ENCODE peak calls at places on chromosomes 4 and X, in eight cellular contexts. B is prostate gland; S is psoas muscle; R is esophagus muscularis mucosa; V is tibial nerve; A is kidney; M is mammary epithelial cell; C is CD8-positive, alpha-beta memory T cell. P is an unnamed sample.

GRCh38 chr4:137632842-137633241 is 100.5 kb upstream of the PCDH18 start:
- DNase-seq in M (no peak), R (no peak), A (no peak), V (no peak), B (no peak), C (no peak), S (no peak), P (no peak)

GRCh38 chrX:110284159-110284558 is 33.7 kb downstream of the AMMECR1 start:
- DNase-seq in R (no peak), M (peak; percentile 79), V (no peak), C (no peak), A (no peak), B (no peak), S (no peak), P (peak; percentile 57)

GRCh38 chr4:152258804-152259708 is 276.8 kb downstream of the FBXW7 start:
- DNase-seq in C (no peak), R (peak; percentile 60), S (no peak), V (no peak), A (no peak), M (peak; percentile 96), B (no peak), P (peak; percentile 23)

GRCh38 chr4:168569066-168569908 is 72.4 kb downstream of the PALLD start:
- DNase-seq in A (no peak), M (peak; percentile 91), V (no peak), C (no peak), R (no peak), S (no peak), B (peak; percentile 21), P (no peak)

GRCh38 chrX:136856050-136856449 is 24.5 kb downstream of the RBMX start:
- DNase-seq in C (no peak), V (no peak), B (no peak), S (no peak), A (no peak), M (no peak), R (no peak), P (no peak)

GRCh38 chr4:57231781-57232180 is 121.6 kb upstream of the IGFBP7 start:
- DNase-seq in C (no peak), M (peak; percentile 50), V (no peak), R (no peak), S (no peak), B (no peak), A (no peak), P (no peak)

GRCh38 chr4:113499696-113500095 is 261.8 kb downstream of the CAMK2D start:
- DNase-seq in M (peak; percentile 58), V (no peak), B (no peak), C (no peak), A (no peak), R (no peak), S (no peak), P (peak; percentile 14)

GRCh38 chr4:184538023-184538599 is 63.8 kb upstream of the IRF2 start:
- DNase-seq in C (peak; percentile 63), S (peak; percentile 94), B (peak; percentile 92), V (peak; percentile 85), A (peak; percentile 93), R (peak; percentile 97), M (peak; percentile 82), P (no peak)

GRCh38 chrX:74924449-74925209 is 623 bp downstream of the NEXMIF start:
- DNase-seq in S (peak; percentile 53), C (no peak), A (peak; percentile 81), M (peak; percentile 23), V (peak; percentile 11), R (no peak), B (peak; percentile 46), P (no peak)

GRCh38 chr4:79466621-79467020 is 58.6 kb upstream of the GK2 start:
- DNase-seq in B (no peak), A (no peak), M (no peak), C (no peak), R (no peak), V (no peak), S (no peak), P (no peak)

GRCh38 chrX:50448565-50448964 is 22.1 kb downstream of the DGKK start:
- DNase-seq in M (peak; percentile 78), B (no peak), S (no peak), V (no peak), A (no peak), R (no peak), C (no peak), P (no peak)

GRCh38 chr4:655735-656151 is 18.3 kb downstream of the ATP5ME start:
- DNase-seq in S (peak; percentile 35), B (no peak), R (no peak), A (peak; percentile 49), M (no peak), V (no peak), C (no peak), P (no peak)

GRCh38 chr4:658031-658667 is 15.9 kb downstream of the ATP5ME start:
- DNase-seq in S (peak; percentile 51), A (peak; percentile 76), V (no peak), R (no peak), C (no peak), M (no peak), B (no peak), P (no peak)

GRCh38 chr4:654871-655734 is 19.0 kb downstream of the ATP5ME start:
- DNase-seq in S (peak; percentile 22), M (no peak), V (no peak), C (no peak), B (no peak), R (no peak), A (peak; percentile 48), P (no peak)

GRCh38 chr4:657338-658030 is 16.6 kb downstream of the ATP5ME start:
- DNase-seq in A (peak; percentile 69), M (no peak), B (no peak), V (no peak), R (no peak), C (no peak), S (peak; percentile 32), P (no peak)

GRCh38 chr4:656651-657337 is 17.3 kb downstream of the ATP5ME start:
- DNase-seq in S (peak; percentile 51), R (no peak), M (no peak), A (peak; percentile 63), V (no peak), C (no peak), B (no peak), P (no peak)
- H3K9me3 ChIP-seq in S (no peaks in the 10 kb centered on the region), R (no peaks in the 10 kb centered on the region), M (no peaks in the 10 kb centered on the region), A (no peaks in the 10 kb centered on the region), V (no peaks in the 10 kb centered on the region), C (no peaks in the 10 kb centered on the region), B (no peaks in the 10 kb centered on the region), P (no peaks in the 10 kb centered on the region)

DNA sequence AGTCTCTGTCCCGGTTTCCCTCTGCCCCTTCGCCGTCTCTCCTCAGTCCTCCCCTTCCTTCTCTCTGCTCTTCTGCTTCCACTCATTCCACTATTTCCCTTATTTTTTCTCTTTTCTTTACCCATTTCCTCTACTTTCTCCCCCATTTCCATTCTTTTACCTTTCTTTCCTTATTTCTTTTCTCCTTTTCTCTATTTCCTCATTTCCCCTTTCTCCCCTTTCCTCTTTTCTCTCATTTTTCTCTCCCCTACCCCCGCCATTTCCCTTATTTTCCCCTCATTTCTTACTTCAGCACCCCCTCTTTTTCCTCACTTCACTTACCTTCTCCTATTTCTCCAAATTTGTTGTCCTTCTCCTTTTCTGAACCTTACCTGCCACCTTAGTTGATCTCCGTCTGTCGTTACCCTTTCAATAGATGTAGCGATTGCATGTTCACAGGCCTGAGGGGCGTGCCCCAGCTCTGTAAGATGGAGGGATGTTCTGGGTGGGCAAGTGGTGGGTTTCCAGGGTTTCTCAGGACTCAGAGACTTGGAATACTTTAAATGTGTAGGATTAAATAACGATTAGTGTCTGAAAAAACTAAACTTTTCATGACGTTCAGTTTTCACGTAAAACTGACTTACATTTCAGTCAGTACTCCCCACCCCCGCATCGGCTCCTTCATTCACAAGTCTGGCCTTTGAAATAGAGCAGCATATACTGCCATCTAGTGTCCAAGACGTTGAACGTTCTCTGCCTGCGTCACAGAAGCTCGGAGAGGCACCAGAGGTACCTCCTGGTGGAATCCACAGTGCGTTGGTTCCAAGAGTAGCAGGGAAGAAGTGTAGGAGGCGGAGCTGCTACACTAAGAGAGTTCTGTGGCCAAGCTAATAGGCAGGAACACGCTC is 641 bp upstream of the NCBP2L start:
- DNase-seq in V (peak; percentile 75), A (peak; percentile 88), B (peak; percentile 86), S (peak; percentile 76), C (peak; percentile 78), M (peak; percentile 84), R (peak; percentile 93), P (peak; percentile 73)
- H3K27ac ChIP-seq in V (peak overlapping the region; percentile 96), A (no peak overlapping the region), B (peak overlapping the region; percentile 90), S (peak overlapping the region; percentile 84), C (peak overlapping the region; percentile 43), M (no peak overlapping the region), R (peak overlapping the region; percentile 92), P (no peak overlapping the region)

GRCh38 chrX:155266446-155266845 is 2.2 kb upstream of the RAB39B start:
- DNase-seq in A (no peak), S (no peak), M (no peak), R (no peak), V (no peak), B (no peak), C (no peak), P (no peak)

GRCh38 chrX:155262970-155263754 is 1.1 kb downstream of the RAB39B start:
- DNase-seq in M (no peak), R (no peak), C (peak; percentile 9), A (no peak), S (no peak), V (no peak), B (no peak), P (no peak)

GRCh38 chrX:155259752-155260151 is 4.5 kb downstream of the RAB39B start:
- DNase-seq in R (no peak), S (no peak), M (no peak), C (no peak), A (no peak), B (no peak), V (no peak), P (no peak)

DNA sequence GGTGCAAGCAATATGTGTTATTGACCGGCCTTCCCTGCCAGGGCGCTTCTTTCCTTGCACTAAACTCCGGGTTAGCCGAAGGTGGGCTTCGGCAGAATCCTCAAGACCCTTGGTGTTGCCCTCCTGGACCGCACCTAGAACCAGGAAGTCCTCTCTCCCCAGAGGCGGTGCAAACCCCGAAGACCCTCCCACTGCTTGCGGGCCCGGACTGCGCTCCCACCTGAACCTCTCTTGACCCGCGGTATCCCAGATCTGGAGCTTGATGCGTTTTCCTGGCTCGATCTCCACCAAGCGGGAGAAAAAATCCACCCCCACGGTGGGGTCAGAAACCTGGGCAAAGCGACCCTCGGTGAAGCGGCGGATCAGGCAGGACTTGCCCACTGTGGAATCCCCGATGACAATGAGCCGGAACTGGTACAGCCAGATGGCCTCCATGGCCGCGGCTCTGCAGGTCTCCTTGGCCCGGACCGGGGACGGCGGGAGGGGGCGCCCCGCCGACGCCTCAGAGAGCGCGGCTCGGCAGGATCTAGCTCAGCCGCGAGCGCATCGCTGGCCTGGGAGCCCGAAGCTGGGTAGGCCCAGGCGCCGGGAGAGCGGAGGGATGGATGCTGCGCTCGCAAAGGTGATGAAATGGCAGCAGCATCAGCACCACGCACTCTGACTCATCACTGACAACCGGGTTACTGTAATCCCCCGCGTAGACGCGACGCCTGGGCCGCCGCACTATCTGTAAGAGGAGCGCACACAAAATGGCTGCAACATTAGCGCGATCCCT is at the start of gene RAB39B:
- DNase-seq in A (peak; percentile 74), B (peak; percentile 6), R (no peak), M (peak; percentile 60), C (peak; percentile 68), S (peak; percentile 70), V (peak; percentile 11), P (peak; percentile 1)
- H3K4me3 ChIP-seq in A (peak within 1 kb of the TSS; percentile 56), B (peak within 1 kb of the TSS; percentile 25), R (peak within 1 kb of the TSS; percentile 45), M (peak within 1 kb of the TSS; percentile 41), C (peak within 1 kb of the TSS; percentile 76), S (peak within 1 kb of the TSS; percentile 41), V (peak within 1 kb of the TSS; percentile 22), P (no peak within 1 kb of the TSS)

DNA sequence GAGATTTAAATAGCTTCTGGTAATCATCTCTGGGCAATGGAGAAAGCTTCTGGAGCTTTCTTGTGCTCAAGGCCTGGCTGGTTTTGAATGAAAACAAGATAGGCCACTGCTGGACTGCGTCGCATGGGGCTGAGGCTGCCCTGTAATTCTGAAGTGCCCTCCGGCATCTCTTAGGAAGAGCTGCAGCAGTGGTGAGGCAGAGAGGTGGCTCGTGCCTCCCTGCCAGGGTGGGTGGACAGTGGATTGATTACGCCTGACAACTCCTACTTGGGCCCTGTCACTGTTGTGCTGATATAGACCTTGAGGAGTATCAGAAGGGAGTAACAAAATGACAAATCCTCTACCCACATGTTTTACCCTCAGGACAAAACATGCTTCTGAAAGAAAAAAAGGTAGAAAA is 279.7 kb downstream of the NR3C2 start:
- DNase-seq in V (no peak), A (no peak), M (peak; percentile 11), S (no peak), B (no peak), R (no peak), C (no peak), P (no peak)
- H3K9me3 ChIP-seq in V (no peaks in the 10 kb centered on the region), A (no peaks in the 10 kb centered on the region), M (no peaks in the 10 kb centered on the region), S (no peaks in the 10 kb centered on the region), B (no peaks in the 10 kb centered on the region), R (no peaks in the 10 kb centered on the region), C (no peaks in the 10 kb centered on the region), P (no peaks in the 10 kb centered on the region)